ENCODE peak calls at places on chromosomes 16 and 17, in seven cellular contexts. U is GM13977, Q is HuH-7.5, F is KBM-7, T is NCI-H1436 treated with DMSO at 0.1 percent for 48 hours, J is AG10803, B is GM19239. D is an unnamed sample.

GRCh38 chr17:9309216-9309615 is 266.4 kb downstream of the STX8 start:
- DNase-seq in T (no peak), B (no peak), F (no peak), Q (no peak), U (no peak), J (no peak), D (no peak)

GRCh38 chr17:45102856-45103255 is 29.5 kb downstream of the PLCD3 start:
- DNase-seq in Q (no peak), F (no peak), J (no peak), T (no peak), U (no peak), B (no peak), D (no peak)

GRCh38 chr16:14180431-14181059 is 109.4 kb downstream of the MRTFB start:
- DNase-seq in J (no peak), T (no peak), F (no peak), U (no peak), B (no peak), Q (no peak), D (no peak)

GRCh38 chr16:56355786-56356275 is 69.5 kb downstream of the AMFR start:
- DNase-seq in U (no peak), Q (no peak), J (no peak), B (no peak), T (no peak), F (no peak), D (no peak)

GRCh38 chr17:51258756-51259573 is 884 bp downstream of the MBTD1 start:
- DNase-seq in U (no peak), T (no peak), J (no peak), Q (no peak), F (peak), B (no peak), D (no peak)

GRCh38 chr16:16025214-16025968 is 76.0 kb downstream of the ABCC1 start:
- DNase-seq in U (peak), B (peak), J (peak), Q (no peak), F (no peak), T (no peak), D (no peak)

GRCh38 chr16:85613609-85614337 is 651 bp downstream of the GSE1 start:
- DNase-seq in Q (peak), J (no peak), T (peak), F (peak), B (no peak), U (no peak), D (no peak)

GRCh38 chr16:2086812-2087425 is 39.1 kb downstream of the TSC2 start:
- DNase-seq in T (no peak), Q (no peak), B (no peak), U (no peak), J (no peak), F (no peak), D (no peak)

GRCh38 chr17:44831270-44831770 is 1.2 kb upstream of the GJC1 start:
- DNase-seq in T (no peak), F (no peak), B (no peak), J (no peak), Q (no peak), U (peak), D (no peak)

GRCh38 chr17:74271281-74271680 is 2.8 kb upstream of the DNAI2 start:
- DNase-seq in F (peak), T (no peak), B (no peak), J (no peak), U (no peak), Q (no peak), D (no peak)

GRCh38 chr17:15023589-15023988 is 241.5 kb downstream of the PMP22 start:
- DNase-seq in F (no peak), Q (no peak), U (no peak), J (no peak), B (no peak), T (no peak), D (no peak)

GRCh38 chr17:78599419-78599818 is 22.2 kb upstream of the DNAH17 start:
- DNase-seq in Q (no peak), U (no peak), T (no peak), F (no peak), B (no peak), J (no peak), D (no peak)

D was measured in NCI-H2107.